ENCODE peak calls at places on chromosomes 5 and 9, in five cellular contexts. C, G, R, E and F are unnamed samples.
A peak's percentile ranks its signal among the peaks of the same experiment; 100 is the strongest.

GRCh38 chr5:139847790-139848507 is 52.3 kb downstream of the PSD2 start:
- DNase-seq in C (peak; percentile 56), G (peak; percentile 57), R (peak; percentile 75), E (peak; percentile 18), F (peak; percentile 37)

GRCh38 chr9:77848897-77849296 is 182.7 kb downstream of the GNAQ start:
- DNase-seq in C (no peak), G (no peak), R (no peak), E (peak; percentile 17), F (peak; percentile 93)

GRCh38 chr9:37529111-37529510 is 43.4 kb downstream of the POLR1E start:
- DNase-seq in C (no peak), G (no peak), R (no peak), E (no peak), F (no peak)

GRCh38 chr5:115977096-115977495 is 14.8 kb downstream of the LVRN start:
- DNase-seq in C (no peak), G (no peak), R (no peak), E (no peak), F (peak; percentile 6)

GRCh38 chr9:6997330-6997729 is 239.6 kb downstream of the KDM4C start:
- DNase-seq in C (no peak), G (no peak), R (no peak), E (no peak), F (no peak)

GRCh38 chr5:157447246-157447645 is 12.8 kb upstream of the NIPAL4 start:
- DNase-seq in C (peak; percentile 50), G (no peak), R (peak; percentile 36), E (no peak), F (no peak)

GRCh38 chr5:143244990-143245389 is 158.5 kb downstream of the NR3C1 start:
- DNase-seq in C (no peak), G (no peak), R (no peak), E (no peak), F (peak; percentile 74)

GRCh38 chr9:34686231-34686630 is 4.8 kb downstream of the CCL19 start:
- DNase-seq in C (no peak), G (no peak), R (no peak), E (no peak), F (no peak)

GRCh38 chr5:57066921-57067914 is 106.6 kb upstream of the GPBP1 start:
- DNase-seq in C (no peak), G (no peak), R (no peak), E (no peak), F (peak; percentile 64)

GRCh38 chr5:67481362-67481761 is 284.8 kb upstream of the CD180 start:
- DNase-seq in C (no peak), G (no peak), R (no peak), E (peak; percentile 8), F (no peak)

GRCh38 chr5:179549973-179550510 is 312 bp upstream of the RUFY1 start:
- DNase-seq in C (no peak), G (peak; percentile 42), R (peak; percentile 61), E (peak; percentile 74), F (peak; percentile 81)

GRCh38 chr5:8340739-8341344 is 471.9 kb downstream of the MTRR start:
- DNase-seq in C (no peak), G (no peak), R (peak; percentile 48), E (no peak), F (peak; percentile 14)

GRCh38 chr5:90351101-90351500 is 58.5 kb downstream of the CETN3 start:
- DNase-seq in C (no peak), G (no peak), R (no peak), E (no peak), F (no peak)

GRCh38 chr9:71490810-71491209 is 277.5 kb downstream of the CEMIP2 start:
- DNase-seq in C (no peak), G (no peak), R (no peak), E (no peak), F (no peak)

GRCh38 chr9:126564716-126565115 is 49.0 kb upstream of the LMX1B start:
- DNase-seq in C (peak; percentile 70), G (no peak), R (no peak), E (no peak), F (no peak)

GRCh38 chr9:29830815-29831214 is 2257.5 kb upstream of the C9orf72 start:
- DNase-seq in C (peak; percentile 54), G (peak; percentile 38), R (no peak), E (no peak), F (peak; percentile 65)

GRCh38 chr9:94785211-94786169 is 59.0 kb downstream of the AOPEP start:
- DNase-seq in C (no peak), G (no peak), R (no peak), E (no peak), F (no peak)

GRCh38 chr9:98204692-98205091 is 12.3 kb upstream of the CORO2A start:
- DNase-seq in C (no peak), G (no peak), R (no peak), E (no peak), F (no peak)

GRCh38 chr5:78287833-78288232 is 6.7 kb downstream of the AP3B1 start:
- DNase-seq in C (no peak), G (no peak), R (no peak), E (peak; percentile 66), F (peak; percentile 79)

GRCh38 chr5:168472329-168472728 is 13.9 kb upstream of the RARS1 start:
- DNase-seq in C (no peak), G (no peak), R (no peak), E (peak; percentile 27), F (peak; percentile 94)

GRCh38 chr5:149549461-149550266 is 1.6 kb downstream of the CSNK1A1 start:
- DNase-seq in C (peak; percentile 50), G (no peak), R (no peak), E (peak; percentile 66), F (peak; percentile 75)

GRCh38 chr5:11370985-11371384 is 533.3 kb downstream of the CTNND2 start:
- DNase-seq in C (no peak), G (no peak), R (no peak), E (no peak), F (no peak)

GRCh38 chr5:170945275-170945674 is 83.5 kb downstream of the RANBP17 start:
- DNase-seq in C (no peak), G (no peak), R (no peak), E (no peak), F (no peak)

GRCh38 chr5:161535762-161536161 is 10.8 kb downstream of the GABRB2 start:
- DNase-seq in C (no peak), G (no peak), R (no peak), E (no peak), F (no peak)

GRCh38 chr5:168670881-168671575 is 91.9 kb upstream of the PANK3 start:
- DNase-seq in C (peak; percentile 85), G (no peak), R (peak; percentile 75), E (no peak), F (no peak)

GRCh38 chr9:78212868-78213267 is 23.0 kb upstream of the CEP78 start:
- DNase-seq in C (no peak), G (no peak), R (no peak), E (no peak), F (no peak)

GRCh38 chr5:150112211-150113046 is 26.1 kb upstream of the CSF1R start:
- DNase-seq in C (peak; percentile 28), G (peak; percentile 48), R (peak; percentile 41), E (peak; percentile 97), F (peak; percentile 89)

GRCh38 chr5:114467729-114468128 is 105.9 kb downstream of the KCNN2 start:
- DNase-seq in C (no peak), G (no peak), R (no peak), E (no peak), F (peak; percentile 14)

GRCh38 chr9:105244996-105245719 is 707 bp downstream of the SLC44A1 start:
- DNase-seq in C (peak; percentile 90), G (peak; percentile 32), R (peak; percentile 86), E (peak; percentile 44), F (peak; percentile 66)

GRCh38 chr5:173394701-173395100 is 66.5 kb upstream of the STC2 start:
- DNase-seq in C (no peak), G (no peak), R (no peak), E (no peak), F (no peak)

GRCh38 chr5:133828727-133829126 is 139.7 kb downstream of the C5orf15 start:
- DNase-seq in C (no peak), G (no peak), R (no peak), E (no peak), F (no peak)

GRCh38 chr5:141747152-141747640 is 65.2 kb upstream of the ARAP3 start:
- DNase-seq in C (peak; percentile 93), G (peak; percentile 84), R (peak; percentile 80), E (no peak), F (peak; percentile 20)

GRCh38 chr5:103428411-103428871 is 134.1 kb downstream of the NUDT12 start:
- DNase-seq in C (no peak), G (no peak), R (no peak), E (no peak), F (no peak)

GRCh38 chr9:114186793-114187289 is 31.5 kb downstream of the COL27A1 start:
- DNase-seq in C (no peak), G (no peak), R (no peak), E (no peak), F (no peak)

GRCh38 chr5:84696651-84697050 is 312.0 kb upstream of the EDIL3 start:
- DNase-seq in C (no peak), G (no peak), R (no peak), E (no peak), F (no peak)

GRCh38 chr5:39160576-39161213 is 58.7 kb downstream of the FYB1 start:
- DNase-seq in C (no peak), G (no peak), R (no peak), E (no peak), F (no peak)
- H2AFZ ChIP-seq in C (no peak overlapping the region), G (no peak overlapping the region), R (no peak overlapping the region), E (no peak overlapping the region), F (no peak overlapping the region)

DNA sequence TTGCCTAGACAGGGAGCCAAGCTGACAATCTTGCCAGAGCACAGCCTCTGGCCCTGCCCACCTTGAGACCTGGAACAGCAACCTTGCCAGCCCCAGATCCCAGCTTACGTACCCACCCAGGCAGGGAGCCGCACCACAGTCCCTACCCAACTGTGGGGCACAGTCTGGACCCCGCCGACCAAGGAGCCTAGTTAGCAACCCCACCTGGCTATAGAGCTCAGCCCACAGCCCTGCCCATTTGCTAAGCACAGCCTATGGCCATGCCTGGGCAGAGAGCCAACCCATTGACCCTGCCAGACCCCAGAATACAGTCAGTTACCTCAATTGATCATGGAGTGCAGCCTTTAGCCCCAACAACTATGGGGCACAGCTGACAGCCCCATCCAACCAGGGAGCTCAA is 97.9 kb upstream of the SH3GL2 start:
- DNase-seq in C (no peak), G (no peak), R (no peak), E (no peak), F (no peak)
- H2BK12ac ChIP-seq in C (no peak overlapping the region), G (peak overlapping the region; percentile 46), R (no peak overlapping the region), E (no peak overlapping the region), F (peak overlapping the region; percentile 63)

GRCh38 chr9:91186311-91187101 is 175.2 kb downstream of the AUH start:
- DNase-seq in C (no peak), G (no peak), R (peak; percentile 19), E (no peak), F (no peak)
- H2AFZ ChIP-seq in C (no peak overlapping the region), G (no peak overlapping the region), R (no peak overlapping the region), E (no peak overlapping the region), F (no peak overlapping the region)

GRCh38 chr9:85745203-85745602 is 3.4 kb upstream of the AGTPBP1 start:
- DNase-seq in C (no peak), G (no peak), R (no peak), E (no peak), F (no peak)

GRCh38 chr9:85744481-85744880 is 2.7 kb upstream of the AGTPBP1 start:
- DNase-seq in C (peak; percentile 46), G (no peak), R (no peak), E (no peak), F (no peak)

GRCh38 chr9:85743290-85744128 is 1.8 kb upstream of the AGTPBP1 start:
- DNase-seq in C (peak; percentile 38), G (no peak), R (no peak), E (peak; percentile 26), F (peak; percentile 93)

GRCh38 chr9:85742630-85742928 is 825 bp upstream of the AGTPBP1 start:
- DNase-seq in C (no peak), G (no peak), R (no peak), E (no peak), F (peak; percentile 91)

GRCh38 chr9:85746309-85746708 is 4.6 kb upstream of the AGTPBP1 start:
- DNase-seq in C (no peak), G (no peak), R (no peak), E (no peak), F (no peak)
- H2BK12ac ChIP-seq in C (no peak overlapping the region), G (no peak overlapping the region), R (no peak overlapping the region), E (no peak overlapping the region), F (no peak overlapping the region)